ENCODE peak calls at places on chromosomes 5 and 9, in four cellular contexts. U is K562, N is GM12878, R is GM12891. E is an unnamed sample.
A peak's percentile ranks its signal among the peaks of the same experiment; 100 is the strongest.

GRCh38 chr5:74685979-74686631 is 1.1 kb downstream of the HEXB start:
- DNase-seq in U (peak; percentile 34), N (peak; percentile 26), R (peak; percentile 28), E (peak; percentile 74)

GRCh38 chr5:126228934-126229333 is 194.3 kb upstream of the GRAMD2B start:
- DNase-seq in U (no peak), N (no peak), R (no peak), E (no peak)

GRCh38 chr9:25603106-25603505 is 75.1 kb downstream of the TUSC1 start:
- DNase-seq in U (no peak), N (no peak), R (no peak), E (no peak)

GRCh38 chr5:25516136-25516535 is 871.4 kb upstream of the CDH10 start:
- DNase-seq in U (no peak), N (no peak), R (no peak), E (no peak)

GRCh38 chr9:90219548-90220118 is 423.0 kb downstream of the DIRAS2 start:
- DNase-seq in U (peak; percentile 13), N (no peak), R (no peak), E (peak; percentile 9)

GRCh38 chr5:171534009-171534895 is 114.8 kb downstream of the FGF18 start:
- DNase-seq in U (peak; percentile 61), N (no peak), R (no peak), E (no peak)

GRCh38 chr5:138386290-138386689 is 33.8 kb downstream of the KDM3B start:
- DNase-seq in U (no peak), N (no peak), R (no peak), E (no peak)

GRCh38 chr9:12056874-12057273 is 636.3 kb upstream of the TYRP1 start:
- DNase-seq in U (no peak), N (no peak), R (no peak), E (no peak)

GRCh38 chr9:3906437-3907213 is 380.8 kb upstream of the RFX3 start:
- DNase-seq in U (no peak), N (no peak), R (no peak), E (no peak)

GRCh38 chr5:126079266-126079665 is 343.9 kb upstream of the GRAMD2B start:
- DNase-seq in U (no peak), N (no peak), R (no peak), E (no peak)

GRCh38 chr5:174599992-174600391 is 124.4 kb upstream of the MSX2 start:
- DNase-seq in U (no peak), N (no peak), R (no peak), E (no peak)

GRCh38 chr5:168603776-168604175 is 24.6 kb upstream of the PANK3 start:
- DNase-seq in U (no peak), N (no peak), R (no peak), E (no peak)

GRCh38 chr5:131735393-131735792 is 61.4 kb downstream of the FNIP1 start:
- DNase-seq in U (no peak), N (no peak), R (no peak), E (no peak)

GRCh38 chr5:90968319-90968718 is 409.7 kb downstream of the ADGRV1 start:
- DNase-seq in U (no peak), N (no peak), R (no peak), E (no peak)

GRCh38 chr5:67045816-67046740 is 150.5 kb downstream of the CD180 start:
- DNase-seq in U (no peak), N (no peak), R (no peak), E (no peak)

GRCh38 chr5:151692312-151692711 is 5.6 kb upstream of the SPARC start:
- DNase-seq in U (no peak), N (no peak), R (no peak), E (no peak)

GRCh38 chr9:22040760-22041159 is 31.7 kb upstream of the CDKN2B start:
- DNase-seq in U (no peak), N (no peak), R (no peak), E (no peak)

GRCh38 chr5:74241751-74242140 is 398.8 kb downstream of the ENC1 start:
- DNase-seq in U (no peak), N (no peak), R (no peak), E (no peak)

GRCh38 chr9:37911271-37911681 is 7.3 kb upstream of the SLC25A51 start:
- DNase-seq in U (no peak), N (no peak), R (no peak), E (peak; percentile 49)

GRCh38 chr9:91117474-91117891 is 244.2 kb downstream of the AUH start:
- DNase-seq in U (no peak), N (no peak), R (no peak), E (no peak)

GRCh38 chr9:68446836-68447235 is 90.4 kb downstream of the PGM5 start:
- DNase-seq in U (no peak), N (no peak), R (no peak), E (no peak)
- TF ChIP-seq SPI1 in U (no peak), N (no peak), R (no peak), E (no peak)

GRCh38 chr5:109929371-109929770 is 239.6 kb downstream of the MAN2A1 start:
- DNase-seq in U (no peak), N (no peak), R (no peak), E (no peak)
- TF ChIP-seq SPI1 in U (no peak), N (no peak), R (no peak), E (no peak)

GRCh38 chr5:60365001-60365400 is 335.0 kb downstream of the DEPDC1B start:
- DNase-seq in U (no peak), N (no peak), R (no peak), E (no peak)

GRCh38 chr5:60355181-60355580 is 344.8 kb downstream of the DEPDC1B start:
- DNase-seq in U (no peak), N (no peak), R (no peak), E (no peak)

GRCh38 chr5:60356716-60357115 is 343.2 kb downstream of the DEPDC1B start:
- DNase-seq in U (no peak), N (no peak), R (no peak), E (no peak)

GRCh38 chr5:60357302-60357701 is 342.7 kb downstream of the DEPDC1B start:
- DNase-seq in U (no peak), N (no peak), R (no peak), E (no peak)

DNA sequence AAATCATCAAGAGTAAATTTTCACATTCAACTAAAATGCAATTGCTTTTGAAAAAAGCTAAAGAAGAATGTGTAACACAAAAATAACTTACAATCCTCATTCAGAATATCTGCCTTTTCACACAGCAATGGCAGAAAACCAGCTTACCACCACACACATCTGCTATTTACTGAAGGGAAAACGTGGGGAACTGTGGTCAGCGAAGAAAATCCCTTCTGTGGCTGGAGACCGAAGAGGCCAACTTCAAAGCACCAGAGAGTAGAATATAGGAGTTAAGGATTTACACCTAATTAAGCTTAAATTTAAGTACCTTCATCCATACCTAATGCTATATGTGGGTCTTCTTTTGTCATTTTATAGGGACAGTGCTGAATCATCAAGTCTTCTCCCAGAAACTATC is 339.6 kb downstream of the DEPDC1B start:
- DNase-seq in U (no peak), N (no peak), R (no peak), E (no peak)
- TF ChIP-seq SPI1 in U (no peak), N (no peak), R (no peak), E (no peak)

GRCh38 chr5:142327111-142327842 is 2.5 kb upstream of the SPRY4 start:
- DNase-seq in U (no peak), N (no peak), R (no peak), E (no peak)
- TF ChIP-seq SPI1 in U (no peak), N (no peak), R (no peak), E (no peak)

DNA sequence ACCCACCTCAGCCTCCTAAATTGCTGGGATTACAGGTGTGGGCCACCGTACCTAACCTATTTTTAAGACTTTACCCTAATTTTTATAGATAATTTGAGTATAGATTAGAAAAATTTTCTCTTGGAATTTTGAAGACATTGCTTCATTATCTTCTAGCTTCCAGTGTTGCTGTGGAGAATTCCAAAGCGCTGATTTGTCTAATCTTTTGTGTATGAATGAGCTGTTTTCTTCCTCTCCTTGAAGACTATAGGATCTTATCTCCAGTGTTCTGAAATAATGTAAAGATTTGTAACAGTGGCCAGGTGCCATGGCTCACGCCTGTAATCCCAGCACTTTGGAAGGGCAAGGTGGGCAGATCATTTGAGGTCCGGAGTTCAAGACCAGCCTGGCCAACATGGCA is 5.7 kb upstream of the SNX24 start:
- DNase-seq in U (no peak), N (no peak), R (no peak), E (no peak)
- TF ChIP-seq SPI1 in U (no peak), N (no peak), R (no peak), E (no peak)

DNA sequence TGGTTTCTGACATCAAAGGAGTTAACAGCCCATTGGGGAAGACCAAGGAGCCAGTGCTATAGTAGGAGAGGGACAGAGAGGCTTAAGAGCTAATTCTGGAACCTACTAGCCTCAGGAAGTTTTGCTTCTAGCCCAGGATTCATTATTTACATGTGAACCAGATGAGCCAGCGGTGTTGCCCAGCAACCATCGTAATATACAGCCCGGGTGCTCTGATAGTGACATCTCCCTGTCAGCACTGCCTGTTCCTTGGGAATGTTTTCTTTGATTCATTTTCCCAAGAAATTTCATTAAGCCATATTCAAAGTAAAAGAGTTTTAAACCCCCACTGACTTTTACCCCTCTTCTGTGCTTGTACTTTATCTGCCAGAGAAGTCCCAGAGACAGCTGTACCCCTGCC is 217.4 kb upstream of the ADAMTSL1 start:
- DNase-seq in U (no peak), N (no peak), R (no peak), E (no peak)
- TF ChIP-seq SPI1 in U (no peak), N (no peak), R (no peak), E (no peak)